ENCODE peak calls at places on chromosomes 13 and 19, in ten cellular contexts. G is AG04450; R is GM13976; Q is stimulated activated CD8-positive, alpha-beta memory T cell treated with anti-CD3 and anti-CD28 coated beads, Interleukin-7, amount 100 ng/mL, for 24 hours; D is stimulated activated naive CD8-positive, alpha-beta T cell treated with anti-CD3 and anti-CD28 coated beads, Interleukin-15, amount 100 ng/mL, for 72 hours; S is DMS53; A is KG1; O is HS-27A; J is GM18507; H is colonic mucosa. T is an unnamed sample.

GRCh38 chr19:32404939-32405430 is 585 bp upstream of the DPY19L3 start:
- DNase-seq in S (peak; percentile 77), A (peak; percentile 65), D (no peak), R (no peak), G (no peak), O (no peak), J (peak; percentile 7), H (peak; percentile 61), Q (no peak), T (no peak)

GRCh38 chr13:30346159-30346788 is 38.9 kb upstream of the KATNAL1 start:
- DNase-seq in S (no peak), D (peak; percentile 71), A (peak; percentile 34), O (no peak), R (peak; percentile 29), Q (peak; percentile 17), H (peak; percentile 34), G (no peak), J (peak; percentile 32), T (no peak)

GRCh38 chr19:37778613-37779138 is 710 bp downstream of the ZNF573 start:
- DNase-seq in J (no peak), G (no peak), D (no peak), R (no peak), A (no peak), H (no peak), Q (no peak), S (peak; percentile 53), O (no peak), T (peak; percentile 25)

GRCh38 chr13:76687467-76687866 is 198.7 kb downstream of the KCTD12 start:
- DNase-seq in O (no peak), J (no peak), S (no peak), G (no peak), H (no peak), Q (no peak), D (no peak), R (no peak), A (peak; percentile 20), T (no peak)

GRCh38 chr19:5968431-5969373 is 9.2 kb downstream of the RANBP3 start:
- DNase-seq in R (no peak), S (peak; percentile 85), Q (no peak), G (no peak), D (no peak), H (no peak), J (no peak), A (no peak), O (no peak), T (peak; percentile 42)

GRCh38 chr19:1856698-1857603 is 6.4 kb downstream of the KLF16 start:
- DNase-seq in R (peak; percentile 84), J (no peak), S (no peak), Q (no peak), O (no peak), D (peak; percentile 48), A (peak; percentile 66), G (no peak), H (peak; percentile 95), T (no peak)

GRCh38 chr19:31419871-31420430 is 70.7 kb upstream of the TSHZ3 start:
- DNase-seq in S (no peak), O (no peak), H (no peak), G (no peak), Q (no peak), J (no peak), A (no peak), D (no peak), R (no peak), T (no peak)

GRCh38 chr13:98466634-98467236 is 110.2 kb downstream of the STK24 start:
- DNase-seq in J (no peak), Q (no peak), S (peak; percentile 34), H (no peak), A (no peak), R (no peak), O (no peak), D (no peak), G (no peak), T (peak; percentile 17)

GRCh38 chr19:49820125-49820524 is 2.0 kb downstream of the MED25 start:
- DNase-seq in O (no peak), R (no peak), H (no peak), S (peak; percentile 22), D (no peak), A (no peak), J (no peak), Q (no peak), G (no peak), T (peak; percentile 83)

GRCh38 chr19:7480222-7480974 is 8.4 kb downstream of the PEX11G start:
- DNase-seq in G (no peak), A (no peak), D (no peak), H (no peak), O (no peak), Q (no peak), R (no peak), J (no peak), S (no peak), T (no peak)

GRCh38 chr19:16612631-16613030 is 15.4 kb downstream of the MED26 start:
- DNase-seq in J (no peak), H (no peak), S (no peak), A (no peak), D (no peak), G (no peak), Q (no peak), R (no peak), O (no peak), T (no peak)

GRCh38 chr13:77429320-77430142 is 102.6 kb upstream of the MYCBP2 start:
- DNase-seq in H (no peak), S (no peak), R (peak; percentile 35), J (peak; percentile 9), D (no peak), O (no peak), A (no peak), Q (peak; percentile 4), G (no peak), T (no peak)

GRCh38 chr19:2311093-2311492 is 3.1 kb upstream of the LINGO3 start:
- DNase-seq in D (no peak), J (no peak), G (no peak), Q (no peak), A (no peak), S (no peak), H (no peak), O (no peak), R (no peak), T (no peak)

GRCh38 chr13:27794075-27794691 is 1.9 kb downstream of the GSX1 start:
- DNase-seq in Q (no peak), G (no peak), S (peak; percentile 47), A (no peak), D (peak; percentile 10), H (no peak), O (no peak), J (no peak), R (no peak), T (no peak)

GRCh38 chr13:94712812-94713555 is 639 bp upstream of the SOX21 start:
- DNase-seq in S (peak; percentile 58), H (no peak), D (peak; percentile 30), Q (no peak), G (no peak), J (no peak), R (peak; percentile 49), A (no peak), O (no peak), T (peak; percentile 86)

GRCh38 chr19:8397746-8398721 is 7.9 kb downstream of the RAB11B start:
- DNase-seq in R (no peak), D (no peak), O (no peak), A (no peak), S (no peak), G (no peak), H (no peak), Q (no peak), J (no peak), T (no peak)

GRCh38 chr19:42433503-42434260 is 6.5 kb upstream of the LIPE start:
- DNase-seq in G (no peak), O (peak; percentile 64), Q (no peak), H (peak; percentile 97), A (no peak), R (peak; percentile 65), S (peak; percentile 92), J (no peak), D (peak; percentile 48), T (no peak)

T was measured in NCI-H345.